ENCODE peak calls at places on chromosomes 6 and 20, in seven cellular contexts. One of them, this sample, is unnamed.
A peak's percentile ranks its signal among the peaks of the same experiment; 100 is the strongest.

GRCh38 chr6:32462609-32463008 is 22.9 kb downstream of the HLA-DRA start:
- DNase-seq in PC-3: peak; percentile 11
- DNase-seq in A549: no peak
- DNase-seq in hepatocyte: peak; percentile 13
- DNase-seq in left ventricle myocardium inferior: no peak
- DNase-seq in fibroblast of lung: no peak
- DNase-seq in CD8-positive, alpha-beta T cell: no peak
- DNase-seq in this sample: no peak

GRCh38 chr6:45457141-45457540 is 79.4 kb upstream of the SUPT3H start:
- DNase-seq in CD8-positive, alpha-beta T cell: no peak
- DNase-seq in fibroblast of lung: no peak
- DNase-seq in left ventricle myocardium inferior: no peak
- DNase-seq in A549: no peak
- DNase-seq in hepatocyte: no peak
- DNase-seq in PC-3: no peak
- DNase-seq in this sample: no peak

GRCh38 chr20:35690265-35690664 is 8.9 kb downstream of the NFS1 start:
- DNase-seq in hepatocyte: no peak
- DNase-seq in A549: no peak
- DNase-seq in PC-3: no peak
- DNase-seq in left ventricle myocardium inferior: no peak
- DNase-seq in fibroblast of lung: no peak
- DNase-seq in CD8-positive, alpha-beta T cell: no peak
- DNase-seq in this sample: no peak

GRCh38 chr20:62688855-62689460 is 19.7 kb upstream of the NTSR1 start:
- DNase-seq in left ventricle myocardium inferior: no peak
- DNase-seq in A549: peak; percentile 31
- DNase-seq in CD8-positive, alpha-beta T cell: no peak
- DNase-seq in fibroblast of lung: peak; percentile 21
- DNase-seq in hepatocyte: no peak
- DNase-seq in PC-3: no peak
- DNase-seq in this sample: peak; percentile 6

GRCh38 chr6:24242924-24243323 is 114.9 kb downstream of the DCDC2 start:
- DNase-seq in A549: no peak
- DNase-seq in CD8-positive, alpha-beta T cell: no peak
- DNase-seq in fibroblast of lung: no peak
- DNase-seq in hepatocyte: no peak
- DNase-seq in left ventricle myocardium inferior: no peak
- DNase-seq in PC-3: no peak
- DNase-seq in this sample: no peak

GRCh38 chr6:72182337-72183246 is 296.2 kb downstream of the RIMS1 start:
- DNase-seq in PC-3: peak; percentile 66
- DNase-seq in fibroblast of lung: peak; percentile 60
- DNase-seq in A549: peak; percentile 10
- DNase-seq in CD8-positive, alpha-beta T cell: no peak
- DNase-seq in left ventricle myocardium inferior: no peak
- DNase-seq in hepatocyte: peak; percentile 83
- DNase-seq in this sample: peak; percentile 40

GRCh38 chr6:7920425-7920824 is 9.8 kb upstream of the TXNDC5 start:
- DNase-seq in CD8-positive, alpha-beta T cell: no peak
- DNase-seq in hepatocyte: no peak
- DNase-seq in left ventricle myocardium inferior: no peak
- DNase-seq in A549: no peak
- DNase-seq in PC-3: peak; percentile 74
- DNase-seq in fibroblast of lung: no peak
- DNase-seq in this sample: no peak

GRCh38 chr6:124530926-124531325 is 431.3 kb upstream of the RNF217 start:
- DNase-seq in A549: no peak
- DNase-seq in hepatocyte: no peak
- DNase-seq in PC-3: no peak
- DNase-seq in CD8-positive, alpha-beta T cell: no peak
- DNase-seq in fibroblast of lung: no peak
- DNase-seq in left ventricle myocardium inferior: no peak
- DNase-seq in this sample: no peak

GRCh38 chr20:64121586-64121985 is 14.2 kb upstream of the NPBWR2 start:
- DNase-seq in fibroblast of lung: no peak
- DNase-seq in A549: no peak
- DNase-seq in CD8-positive, alpha-beta T cell: no peak
- DNase-seq in left ventricle myocardium inferior: no peak
- DNase-seq in hepatocyte: no peak
- DNase-seq in PC-3: no peak
- DNase-seq in this sample: no peak

GRCh38 chr20:26276811-26277210 is 580.2 kb upstream of the ZNF337 start:
- DNase-seq in CD8-positive, alpha-beta T cell: no peak
- DNase-seq in PC-3: no peak
- DNase-seq in hepatocyte: peak; percentile 2
- DNase-seq in left ventricle myocardium inferior: no peak
- DNase-seq in fibroblast of lung: peak; percentile 30
- DNase-seq in A549: no peak
- DNase-seq in this sample: peak; percentile 2

GRCh38 chr20:62942456-62942855 is 4.5 kb downstream of the GID8 start:
- DNase-seq in hepatocyte: no peak
- DNase-seq in CD8-positive, alpha-beta T cell: no peak
- DNase-seq in left ventricle myocardium inferior: no peak
- DNase-seq in A549: no peak
- DNase-seq in fibroblast of lung: no peak
- DNase-seq in PC-3: no peak
- DNase-seq in this sample: no peak

GRCh38 chr6:69719602-69720193 is 77.1 kb downstream of the LMBRD1 start:
- DNase-seq in fibroblast of lung: peak; percentile 32
- DNase-seq in CD8-positive, alpha-beta T cell: no peak
- DNase-seq in A549: peak; percentile 19
- DNase-seq in PC-3: peak; percentile 50
- DNase-seq in left ventricle myocardium inferior: no peak
- DNase-seq in hepatocyte: peak; percentile 34
- DNase-seq in this sample: no peak

GRCh38 chr6:125597411-125598253 is 151.8 kb upstream of the HEY2 start:
- DNase-seq in PC-3: no peak
- DNase-seq in CD8-positive, alpha-beta T cell: no peak
- DNase-seq in fibroblast of lung: no peak
- DNase-seq in hepatocyte: no peak
- DNase-seq in left ventricle myocardium inferior: peak; percentile 61
- DNase-seq in A549: no peak
- DNase-seq in this sample: no peak

GRCh38 chr6:20426177-20427082 is 24.8 kb downstream of the E2F3 start:
- DNase-seq in PC-3: no peak
- DNase-seq in CD8-positive, alpha-beta T cell: no peak
- DNase-seq in hepatocyte: no peak
- DNase-seq in A549: no peak
- DNase-seq in fibroblast of lung: no peak
- DNase-seq in left ventricle myocardium inferior: no peak
- DNase-seq in this sample: no peak

GRCh38 chr6:76275746-76276145 is 203.3 kb upstream of the IMPG1 start:
- DNase-seq in A549: no peak
- DNase-seq in left ventricle myocardium inferior: no peak
- DNase-seq in PC-3: peak; percentile 1
- DNase-seq in CD8-positive, alpha-beta T cell: no peak
- DNase-seq in fibroblast of lung: no peak
- DNase-seq in hepatocyte: no peak
- DNase-seq in this sample: no peak

GRCh38 chr6:142301421-142302391 is at the start of gene ADGRG6:
- DNase-seq in left ventricle myocardium inferior: peak; percentile 25
- DNase-seq in fibroblast of lung: peak; percentile 47
- DNase-seq in hepatocyte: peak; percentile 86
- DNase-seq in CD8-positive, alpha-beta T cell: peak; percentile 42
- DNase-seq in A549: peak; percentile 75
- DNase-seq in PC-3: peak; percentile 66
- DNase-seq in this sample: peak; percentile 22

GRCh38 chr6:52994789-52995078 is 350 bp downstream of the GSTA4 start:
- DNase-seq in fibroblast of lung: peak; percentile 43
- DNase-seq in A549: no peak
- DNase-seq in left ventricle myocardium inferior: peak; percentile 27
- DNase-seq in PC-3: no peak
- DNase-seq in hepatocyte: peak; percentile 53
- DNase-seq in CD8-positive, alpha-beta T cell: peak; percentile 27
- DNase-seq in this sample: no peak

GRCh38 chr6:38058022-38058421 is 238.5 kb downstream of the ZFAND3 start:
- DNase-seq in fibroblast of lung: peak; percentile 76
- DNase-seq in CD8-positive, alpha-beta T cell: peak; percentile 14
- DNase-seq in A549: no peak
- DNase-seq in left ventricle myocardium inferior: no peak
- DNase-seq in PC-3: peak; percentile 58
- DNase-seq in hepatocyte: no peak
- DNase-seq in this sample: peak; percentile 67

GRCh38 chr6:134041093-134041492 is 11.3 kb downstream of the SLC2A12 start:
- DNase-seq in A549: peak; percentile 18
- DNase-seq in hepatocyte: peak; percentile 20
- DNase-seq in CD8-positive, alpha-beta T cell: no peak
- DNase-seq in fibroblast of lung: peak; percentile 74
- DNase-seq in left ventricle myocardium inferior: no peak
- DNase-seq in PC-3: peak; percentile 68
- DNase-seq in this sample: peak; percentile 64

GRCh38 chr6:52995913-52996685 is 1.0 kb upstream of the GSTA4 start:
- DNase-seq in left ventricle myocardium inferior: peak; percentile 34
- DNase-seq in CD8-positive, alpha-beta T cell: peak; percentile 33
- DNase-seq in A549: peak; percentile 78
- DNase-seq in hepatocyte: peak; percentile 33
- DNase-seq in PC-3: peak; percentile 75
- DNase-seq in fibroblast of lung: peak; percentile 89
- DNase-seq in this sample: peak; percentile 87

GRCh38 chr20:49696594-49696993 is 17.1 kb downstream of the B4GALT5 start:
- DNase-seq in CD8-positive, alpha-beta T cell: no peak
- DNase-seq in PC-3: no peak
- DNase-seq in fibroblast of lung: peak; percentile 37
- DNase-seq in hepatocyte: no peak
- DNase-seq in left ventricle myocardium inferior: no peak
- DNase-seq in A549: no peak
- DNase-seq in this sample: no peak

GRCh38 chr20:41881466-41882046 is 263.4 kb upstream of the CHD6 start:
- DNase-seq in PC-3: no peak
- DNase-seq in left ventricle myocardium inferior: no peak
- DNase-seq in CD8-positive, alpha-beta T cell: no peak
- DNase-seq in hepatocyte: no peak
- DNase-seq in fibroblast of lung: no peak
- DNase-seq in A549: no peak
- DNase-seq in this sample: no peak

DNA sequence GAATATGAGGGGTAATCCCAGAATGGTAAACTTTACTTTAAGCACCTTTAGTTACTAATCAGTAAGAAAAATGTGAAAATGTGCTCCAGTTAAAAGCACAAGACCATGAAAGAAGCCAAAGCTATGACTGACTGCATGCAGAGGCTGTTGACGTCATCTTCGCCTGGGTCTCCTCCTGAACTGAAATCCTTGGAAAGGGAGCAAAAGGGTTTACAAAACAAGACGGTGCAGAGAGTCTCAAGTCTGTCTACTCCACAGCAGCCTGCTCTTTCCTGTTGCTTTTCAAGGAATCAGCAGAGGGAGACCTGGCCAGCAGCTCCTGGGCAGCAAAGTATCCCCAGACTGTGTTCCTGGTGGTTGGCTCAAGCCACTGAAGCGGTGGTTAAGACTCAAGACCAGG is 10.2 kb downstream of the FKBP1A start:
- DNase-seq in hepatocyte: no peak
- DNase-seq in A549: no peak
- DNase-seq in left ventricle myocardium inferior: no peak
- DNase-seq in CD8-positive, alpha-beta T cell: no peak
- DNase-seq in PC-3: no peak
- DNase-seq in fibroblast of lung: no peak
- DNase-seq in this sample: no peak
- H3K27ac ChIP-seq in hepatocyte: no peak overlapping the region
- H3K27ac ChIP-seq in A549: no peak overlapping the region
- H3K27ac ChIP-seq in left ventricle myocardium inferior: peak overlapping the region; percentile 71
- H3K27ac ChIP-seq in CD8-positive, alpha-beta T cell: no peak overlapping the region
- H3K27ac ChIP-seq in PC-3: no peak overlapping the region
- H3K27ac ChIP-seq in fibroblast of lung: peak overlapping the region; percentile 11
- H3K27ac ChIP-seq in this sample: no peak overlapping the region

DNA sequence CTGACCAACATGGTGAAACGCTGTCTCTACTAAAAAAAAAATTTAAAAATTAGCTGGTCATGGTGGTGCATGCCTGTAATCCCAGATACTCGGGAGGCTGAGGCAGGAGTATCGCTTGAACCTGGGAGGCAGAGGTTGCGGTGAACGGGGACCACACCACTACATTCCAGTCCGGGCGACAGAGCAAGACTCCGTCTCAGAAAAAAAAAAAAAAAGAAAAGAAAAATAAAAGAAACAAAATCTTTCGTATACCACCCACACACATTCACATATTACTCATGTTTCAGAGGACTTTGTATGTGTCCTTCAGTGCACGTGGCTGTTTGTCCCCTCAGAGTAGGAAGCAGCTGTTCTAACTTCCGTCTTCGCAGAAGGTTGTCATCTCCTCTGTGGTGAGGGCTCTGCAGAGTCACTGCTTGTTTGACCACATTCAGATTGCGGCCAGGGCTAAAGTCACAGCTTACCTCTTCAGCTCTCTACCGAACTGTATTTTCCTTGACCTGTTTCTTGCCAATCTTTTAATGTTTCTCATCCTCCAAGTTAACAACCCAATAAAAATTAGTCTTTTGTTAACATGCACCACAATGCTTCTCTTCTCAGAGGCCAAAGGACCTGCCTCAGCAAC is 36.6 kb upstream of the HIVEP1 start:
- DNase-seq in A549: no peak
- DNase-seq in hepatocyte: no peak
- DNase-seq in CD8-positive, alpha-beta T cell: peak; percentile 15
- DNase-seq in fibroblast of lung: no peak
- DNase-seq in PC-3: no peak
- DNase-seq in left ventricle myocardium inferior: no peak
- DNase-seq in this sample: no peak
- TF ChIP-seq CTCF in A549: no peak
- TF ChIP-seq CTCF in hepatocyte: no peak
- TF ChIP-seq CTCF in CD8-positive, alpha-beta T cell: no peak
- TF ChIP-seq CTCF in fibroblast of lung: no peak
- TF ChIP-seq CTCF in PC-3: no peak
- TF ChIP-seq CTCF in left ventricle myocardium inferior: no peak
- TF ChIP-seq CTCF in this sample: no peak

GRCh38 chr6:2744778-2745177 is 5.9 kb downstream of the MYLK4 start:
- DNase-seq in A549: no peak
- DNase-seq in left ventricle myocardium inferior: no peak
- DNase-seq in CD8-positive, alpha-beta T cell: no peak
- DNase-seq in PC-3: no peak
- DNase-seq in hepatocyte: no peak
- DNase-seq in fibroblast of lung: no peak
- DNase-seq in this sample: no peak
- H3K27ac ChIP-seq in A549: no peak overlapping the region
- H3K27ac ChIP-seq in left ventricle myocardium inferior: peak overlapping the region; percentile 93
- H3K27ac ChIP-seq in CD8-positive, alpha-beta T cell: no peak overlapping the region
- H3K27ac ChIP-seq in PC-3: no peak overlapping the region
- H3K27ac ChIP-seq in hepatocyte: no peak overlapping the region
- H3K27ac ChIP-seq in fibroblast of lung: no peak overlapping the region
- H3K27ac ChIP-seq in this sample: no peak overlapping the region

DNA sequence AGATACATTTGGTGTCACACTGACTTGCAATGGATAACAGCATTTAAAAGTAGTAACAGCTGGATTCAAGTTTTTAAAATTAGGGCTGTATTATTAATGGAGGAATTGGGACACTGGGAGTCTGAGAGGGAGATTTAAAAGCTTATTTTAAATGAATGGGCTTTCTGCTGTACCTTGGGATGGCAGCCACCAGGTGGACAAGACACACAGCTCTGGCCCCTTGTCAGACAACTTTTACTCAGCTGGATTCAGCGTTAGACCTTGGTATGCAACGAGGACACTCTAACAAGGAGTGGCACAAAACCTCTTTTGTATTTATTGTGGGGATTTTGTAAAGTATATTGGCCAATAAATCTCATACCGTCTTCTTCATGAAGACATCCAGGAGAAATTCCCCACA is 105.8 kb downstream of the LCA5 start:
- DNase-seq in PC-3: peak; percentile 42
- DNase-seq in left ventricle myocardium inferior: no peak
- DNase-seq in fibroblast of lung: no peak
- DNase-seq in A549: peak; percentile 14
- DNase-seq in hepatocyte: peak; percentile 63
- DNase-seq in CD8-positive, alpha-beta T cell: no peak
- DNase-seq in this sample: no peak
- TF ChIP-seq CTCF in PC-3: peak; percentile 49
- TF ChIP-seq CTCF in left ventricle myocardium inferior: no peak
- TF ChIP-seq CTCF in fibroblast of lung: no peak
- TF ChIP-seq CTCF in A549: no peak
- TF ChIP-seq CTCF in hepatocyte: peak; percentile 45
- TF ChIP-seq CTCF in CD8-positive, alpha-beta T cell: no peak
- TF ChIP-seq CTCF in this sample: no peak